ENCODE peak calls at places on chromosomes 4 and X, in eight cellular contexts. N is GM13976, E is heart left ventricle, H is endothelial cell, X is tibial artery, D is A549, V is cardiac muscle cell, Q is neural progenitor cell. F is an unnamed sample.

GRCh38 chrX:8090906-8091305 is 80.2 kb downstream of the VCX2 start:
- DNase-seq in N (no peak), E (no peak), H (no peak), X (no peak), D (no peak), V (no peak), Q (no peak), F (no peak)

GRCh38 chr4:184476660-184477059 is 2.3 kb upstream of the IRF2 start:
- DNase-seq in N (no peak), E (no peak), H (no peak), X (no peak), D (no peak), V (no peak), Q (no peak), F (no peak)

GRCh38 chrX:129634541-129634940 is 20.2 kb downstream of the APLN start:
- DNase-seq in N (no peak), E (no peak), H (no peak), X (no peak), D (no peak), V (no peak), Q (peak), F (no peak)

GRCh38 chrX:1205681-1206611 is 6.5 kb downstream of the CRLF2 start:
- DNase-seq in N (no peak), E (peak), H (no peak), X (no peak), D (peak), V (peak), Q (peak), F (no peak)

GRCh38 chr4:48275247-48275646 is 5.6 kb upstream of the TEC start:
- DNase-seq in N (peak), E (no peak), H (peak), X (no peak), D (peak), V (peak), Q (peak), F (no peak)

GRCh38 chr4:78775278-78776030 is 696 bp upstream of the BMP2K start:
- DNase-seq in N (peak), E (peak), H (peak), X (peak), D (peak), V (peak), Q (peak), F (peak)

GRCh38 chrX:111447298-111447697 is 35.3 kb upstream of the DCX start:
- DNase-seq in N (peak), E (peak), H (peak), X (no peak), D (peak), V (peak), Q (peak), F (no peak)

GRCh38 chrX:17174671-17175070 is 200.3 kb upstream of the NHS start:
- DNase-seq in N (no peak), E (peak), H (no peak), X (no peak), D (no peak), V (no peak), Q (no peak), F (no peak)

GRCh38 chrX:149370097-149370496 is 135.0 kb downstream of the IDS start:
- DNase-seq in N (no peak), E (no peak), H (no peak), X (no peak), D (no peak), V (no peak), Q (no peak), F (no peak)

GRCh38 chr4:179695175-179695574 is 2252.9 kb upstream of the AGA start:
- DNase-seq in N (no peak), E (no peak), H (no peak), X (no peak), D (no peak), V (no peak), Q (no peak), F (no peak)

GRCh38 chr4:10605056-10605455 is 79.5 kb downstream of the CLNK start:
- DNase-seq in N (no peak), E (no peak), H (no peak), X (no peak), D (no peak), V (no peak), Q (no peak), F (no peak)

DNA sequence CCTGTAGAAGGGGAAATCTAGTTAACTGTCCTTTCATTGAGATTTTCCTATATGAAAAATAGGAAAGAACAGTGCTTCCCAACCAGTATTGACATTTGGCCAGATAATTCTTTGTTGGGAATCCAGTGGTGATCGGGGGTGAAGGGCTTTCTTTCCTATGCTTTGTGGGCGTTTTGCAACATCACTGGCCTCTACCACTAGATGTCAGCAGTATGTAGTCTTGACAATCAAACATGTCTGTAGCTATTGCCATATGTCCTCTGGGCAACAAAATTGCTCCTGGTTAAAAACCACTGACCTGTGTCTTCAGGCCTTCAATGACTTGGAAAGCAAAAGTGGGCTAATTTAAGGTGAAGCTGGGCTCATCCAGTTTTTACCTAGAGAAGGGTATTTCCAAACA is 658.5 kb downstream of the DACH2 start:
- DNase-seq in N (peak), E (no peak), H (peak), X (no peak), D (peak), V (peak), Q (peak), F (no peak)
- TF ChIP-seq CTCF in N (peak), E (peak), H (no peak), X (no peak), D (no peak), V (no peak), Q (peak), F (peak)

GRCh38 chr4:154329268-154329858 is 162.2 kb downstream of the DCHS2 start:
- DNase-seq in N (peak), E (no peak), H (no peak), X (no peak), D (peak), V (peak), Q (peak), F (no peak)
- TF ChIP-seq CTCF in N (peak), E (peak), H (peak), X (peak), D (peak), V (peak), Q (peak), F (peak)

DNA sequence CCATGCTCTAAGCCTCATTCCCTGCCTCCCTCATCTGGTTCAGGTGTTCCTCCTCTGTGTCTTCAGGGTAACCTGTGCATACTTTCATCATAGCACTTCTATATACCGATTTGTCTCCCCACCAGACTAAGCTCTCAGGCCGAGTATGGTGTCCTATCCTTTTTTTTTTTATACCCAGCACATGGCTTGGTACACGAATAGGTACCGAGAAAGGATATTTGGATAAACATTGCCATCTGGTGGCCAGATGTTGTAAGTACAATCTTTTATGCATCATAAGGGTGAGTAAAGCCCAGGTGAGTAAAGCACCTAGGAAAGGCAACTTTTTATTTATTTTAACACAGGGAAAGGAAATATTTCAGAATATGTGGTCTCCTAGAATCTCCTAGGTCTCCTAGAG is 68.4 kb downstream of the MID2 start:
- DNase-seq in N (peak), E (peak), H (peak), X (no peak), D (peak), V (peak), Q (peak), F (no peak)
- TF ChIP-seq CTCF in N (peak), E (peak), H (peak), X (peak), D (peak), V (peak), Q (peak), F (peak)

GRCh38 chrX:45553417-45553816 is 352.7 kb upstream of the DIPK2B start:
- DNase-seq in N (no peak), E (no peak), H (no peak), X (no peak), D (no peak), V (no peak), Q (no peak), F (no peak)

GRCh38 chrX:45557390-45557789 is 356.7 kb upstream of the DIPK2B start:
- DNase-seq in N (no peak), E (no peak), H (no peak), X (no peak), D (peak), V (no peak), Q (no peak), F (no peak)
- TF ChIP-seq CTCF in N (no peak), E (no peak), H (no peak), X (peak), D (no peak), V (peak), Q (no peak), F (no peak)